ENCODE peak calls at places on chromosomes 16 and 17, in ten cellular contexts. W, I, G, J, K, D, Q, U, N and Z are unnamed samples.

GRCh38 chr17:47077576-47077975 is 98.5 kb upstream of the RPRML start:
- DNase-seq in W (no peak), I (no peak), G (no peak), J (peak; percentile 83), K (no peak), D (no peak), Q (no peak), U (no peak), N (peak; percentile 62), Z (no peak)

GRCh38 chr17:17361543-17362511 is 58.7 kb downstream of the NT5M start:
- DNase-seq in W (no peak), I (no peak), G (no peak), J (no peak), K (peak; percentile 25), D (no peak), Q (no peak), U (no peak), N (no peak), Z (no peak)

GRCh38 chr16:749010-749409 is 8.2 kb upstream of the CIAO3 start:
- DNase-seq in W (no peak), I (no peak), G (no peak), J (peak; percentile 81), K (no peak), D (no peak), Q (no peak), U (no peak), N (peak; percentile 55), Z (no peak)

GRCh38 chr17:32136856-32137255 is 5.4 kb upstream of the RHOT1 start:
- DNase-seq in W (no peak), I (no peak), G (no peak), J (no peak), K (no peak), D (no peak), Q (no peak), U (no peak), N (no peak), Z (no peak)

GRCh38 chr16:87550510-87550961 is 51.8 kb upstream of the JPH3 start:
- DNase-seq in W (peak; percentile 60), I (peak; percentile 41), G (peak; percentile 69), J (no peak), K (no peak), D (peak; percentile 63), Q (peak; percentile 25), U (peak; percentile 10), N (no peak), Z (peak; percentile 63)

GRCh38 chr16:58912571-58912970 is 178.5 kb upstream of the GOT2 start:
- DNase-seq in W (no peak), I (no peak), G (no peak), J (no peak), K (no peak), D (no peak), Q (no peak), U (no peak), N (no peak), Z (no peak)

GRCh38 chr17:65800655-65801054 is 239.2 kb upstream of the AXIN2 start:
- DNase-seq in W (no peak), I (no peak), G (no peak), J (no peak), K (no peak), D (no peak), Q (no peak), U (no peak), N (no peak), Z (no peak)

GRCh38 chr17:40542562-40543411 is 22.5 kb downstream of the CCR7 start:
- DNase-seq in W (peak; percentile 67), I (peak; percentile 73), G (no peak), J (peak; percentile 99), K (peak; percentile 89), D (no peak), Q (peak; percentile 100), U (no peak), N (peak; percentile 100), Z (peak; percentile 49)

GRCh38 chr17:38912221-38912813 is 13.1 kb upstream of the LASP1NB start:
- DNase-seq in W (no peak), I (peak; percentile 50), G (no peak), J (no peak), K (no peak), D (no peak), Q (no peak), U (no peak), N (peak; percentile 58), Z (peak; percentile 52)

GRCh38 chr16:86761117-86761971 is 183.0 kb downstream of the FOXL1 start:
- DNase-seq in W (peak; percentile 48), I (peak; percentile 32), G (peak; percentile 84), J (peak; percentile 68), K (peak; percentile 68), D (peak; percentile 81), Q (peak; percentile 69), U (no peak), N (peak; percentile 73), Z (peak; percentile 36)

GRCh38 chr17:19645608-19646250 is 2.8 kb upstream of the ALDH3A2 start:
- DNase-seq in W (peak; percentile 71), I (peak; percentile 70), G (peak; percentile 81), J (no peak), K (peak; percentile 39), D (peak; percentile 70), Q (peak; percentile 61), U (no peak), N (peak; percentile 19), Z (no peak)

GRCh38 chr17:71975331-71975801 is 145.5 kb upstream of the SOX9 start:
- DNase-seq in W (peak; percentile 86), I (peak; percentile 75), G (peak; percentile 4), J (peak; percentile 42), K (peak; percentile 55), D (peak; percentile 10), Q (no peak), U (peak; percentile 29), N (peak; percentile 73), Z (no peak)

GRCh38 chr16:85164838-85165516 is 52.7 kb upstream of the CIBAR2 start:
- DNase-seq in W (no peak), I (no peak), G (no peak), J (no peak), K (peak; percentile 67), D (no peak), Q (no peak), U (no peak), N (no peak), Z (no peak)

DNA sequence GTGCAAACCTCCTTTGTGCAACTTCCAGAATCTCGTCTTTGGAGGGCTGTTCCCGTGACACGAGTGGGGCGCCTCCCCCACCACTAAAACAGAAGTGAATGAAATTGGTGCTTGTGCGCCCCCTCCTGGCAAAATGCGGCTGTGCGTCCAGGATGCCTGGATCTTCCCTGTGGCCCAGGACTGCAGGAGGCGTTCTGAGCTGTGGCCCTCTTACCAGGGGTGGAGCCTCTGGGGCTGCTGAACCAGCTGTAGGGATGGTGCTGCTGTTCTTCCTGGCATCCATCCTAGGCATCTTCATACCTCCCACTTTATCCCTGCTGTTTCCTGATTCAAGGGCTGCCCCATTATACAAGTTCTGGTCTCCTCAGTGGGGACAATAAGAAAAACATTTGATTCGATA is 18.5 kb upstream of the NAGLU start:
- DNase-seq in W (peak; percentile 95), I (peak; percentile 91), G (peak; percentile 90), J (peak; percentile 92), K (peak; percentile 96), D (peak; percentile 78), Q (peak; percentile 92), U (peak; percentile 77), N (peak; percentile 94), Z (peak; percentile 87)
- H3K27ac ChIP-seq in W (peak overlapping the region; percentile 95), I (peak overlapping the region; percentile 95), G (no peak overlapping the region), J (peak overlapping the region; percentile 99), K (peak overlapping the region; percentile 89), D (no peak overlapping the region), Q (peak overlapping the region; percentile 98), U (peak overlapping the region; percentile 93), N (peak overlapping the region; percentile 97), Z (peak overlapping the region; percentile 90)

GRCh38 chr17:11144358-11145233 is 96.4 kb upstream of the SHISA6 start:
- DNase-seq in W (peak; percentile 63), I (peak; percentile 67), G (peak; percentile 18), J (no peak), K (no peak), D (peak; percentile 69), Q (peak; percentile 63), U (peak; percentile 52), N (peak; percentile 33), Z (peak; percentile 68)
- TF ChIP-seq CTCF in W (peak; percentile 68), I (peak; percentile 75), G (peak; percentile 41), J (no peak), K (peak; percentile 35), D (peak; percentile 87), Q (peak; percentile 52), U (peak; percentile 65), N (no peak), Z (peak; percentile 55)

GRCh38 chr16:89174055-89174827 is 2.7 kb downstream of the CDH15 start:
- DNase-seq in W (no peak), I (no peak), G (peak; percentile 61), J (no peak), K (no peak), D (no peak), Q (no peak), U (no peak), N (no peak), Z (no peak)

GRCh38 chr16:89174877-89175276 is 3.3 kb downstream of the CDH15 start:
- DNase-seq in W (no peak), I (no peak), G (no peak), J (no peak), K (no peak), D (no peak), Q (no peak), U (no peak), N (peak; percentile 43), Z (no peak)

GRCh38 chr16:89172171-89172900 is 788 bp downstream of the CDH15 start:
- DNase-seq in W (no peak), I (no peak), G (no peak), J (no peak), K (no peak), D (no peak), Q (no peak), U (no peak), N (no peak), Z (no peak)

GRCh38 chr16:89172901-89173628 is 1.5 kb downstream of the CDH15 start:
- DNase-seq in W (no peak), I (no peak), G (no peak), J (no peak), K (no peak), D (peak; percentile 30), Q (no peak), U (no peak), N (no peak), Z (no peak)

DNA sequence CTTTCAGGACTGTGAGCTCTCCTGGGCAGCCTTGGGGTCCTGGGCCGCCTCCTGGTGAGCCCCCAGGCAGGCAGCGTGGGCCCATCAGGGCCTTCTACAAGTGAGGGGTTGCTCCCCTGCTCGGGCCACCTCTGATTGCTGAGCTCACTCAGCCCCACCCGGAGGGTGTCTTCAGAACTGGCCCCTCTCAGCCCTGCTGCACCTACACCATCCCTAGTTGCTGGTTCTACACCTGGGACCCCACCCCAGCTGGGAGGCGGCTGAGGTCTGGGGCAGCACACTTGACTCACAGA is 2.0 kb downstream of the CDH15 start:
- DNase-seq in W (no peak), I (no peak), G (no peak), J (no peak), K (no peak), D (no peak), Q (no peak), U (no peak), N (no peak), Z (no peak)
- H3K4me1 ChIP-seq in W (peaks cover 4% of the 10 kb centered on the region), I (peaks cover 13% of the 10 kb centered on the region), G (peaks cover 12% of the 10 kb centered on the region), J (peaks cover 3% of the 10 kb centered on the region), K (peaks cover 24% of the 10 kb centered on the region), D (peaks cover 19% of the 10 kb centered on the region), Q (peaks cover 11% of the 10 kb centered on the region), U (no peaks in the 10 kb centered on the region), N (peaks cover 2% of the 10 kb centered on the region), Z (peaks cover 21% of the 10 kb centered on the region)

DNA sequence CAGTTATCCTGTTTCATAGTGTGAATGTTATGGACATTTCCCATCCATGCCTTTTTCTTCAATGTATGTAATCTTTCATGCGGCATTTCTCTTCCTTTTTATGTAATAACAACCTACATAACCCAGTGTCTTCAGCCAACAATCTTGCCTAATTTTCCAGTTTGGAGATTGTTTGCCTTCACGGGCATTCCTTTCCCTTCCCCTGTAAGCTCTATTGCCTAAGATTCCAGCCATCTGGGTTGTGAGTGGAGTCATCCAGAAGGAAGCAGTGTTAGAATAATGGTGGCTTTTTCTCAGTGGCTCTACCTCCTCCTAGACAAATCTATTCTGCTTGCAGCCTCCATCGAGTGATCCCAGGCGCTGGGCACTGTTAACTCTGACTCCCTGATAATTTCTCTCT is 22.3 kb downstream of the SYCE1L start:
- DNase-seq in W (no peak), I (no peak), G (no peak), J (peak; percentile 13), K (no peak), D (no peak), Q (no peak), U (no peak), N (peak; percentile 5), Z (no peak)
- H3K27ac ChIP-seq in W (no peak overlapping the region), I (no peak overlapping the region), G (no peak overlapping the region), J (no peak overlapping the region), K (no peak overlapping the region), D (no peak overlapping the region), Q (no peak overlapping the region), U (no peak overlapping the region), N (no peak overlapping the region), Z (no peak overlapping the region)